ENCODE peak calls at places on chromosomes 13 and 19, in nine cellular contexts. H is anterior cingulate cortex, L is heart right ventricle, B is GM04504, J is C1 segment of cervical spinal cord, O is hypothalamus, T is A549, A is H54, U is PC-3. R is an unnamed sample.

GRCh38 chr19:14632286-14632685 is 42.4 kb downstream of the ADGRE3 start:
- DNase-seq in H (no peak), L (no peak), B (no peak), J (no peak), O (no peak), T (peak; percentile 45), A (peak; percentile 35), U (peak; percentile 53), R (no peak)

GRCh38 chr13:24744247-24744646 is 19.7 kb upstream of the RNF17 start:
- DNase-seq in H (no peak), L (no peak), B (no peak), J (no peak), O (no peak), T (no peak), A (no peak), U (no peak), R (no peak)

GRCh38 chr13:77674802-77675201 is 22.7 kb upstream of the SLAIN1 start:
- DNase-seq in H (no peak), L (no peak), B (no peak), J (no peak), O (no peak), T (no peak), A (no peak), U (no peak), R (no peak)

GRCh38 chr13:114142640-114143490 is 10.4 kb upstream of the RASA3 start:
- DNase-seq in H (no peak), L (no peak), B (no peak), J (no peak), O (no peak), T (no peak), A (no peak), U (no peak), R (no peak)

GRCh38 chr19:10230155-10230903 is 802 bp downstream of the S1PR2 start:
- DNase-seq in H (peak; percentile 23), L (peak; percentile 56), B (no peak), J (peak; percentile 29), O (peak; percentile 42), T (no peak), A (no peak), U (no peak), R (no peak)

GRCh38 chr13:66835040-66835628 is 395.0 kb downstream of the PCDH9 start:
- DNase-seq in H (peak; percentile 82), L (peak; percentile 77), B (no peak), J (peak; percentile 80), O (peak; percentile 71), T (peak; percentile 66), A (no peak), U (no peak), R (no peak)

GRCh38 chr19:18774107-18774506 is 17.0 kb downstream of the COMP start:
- DNase-seq in H (no peak), L (no peak), B (no peak), J (no peak), O (no peak), T (no peak), A (no peak), U (no peak), R (no peak)

GRCh38 chr13:73618275-73618865 is 515.8 kb downstream of the KLF12 start:
- DNase-seq in H (no peak), L (no peak), B (no peak), J (no peak), O (no peak), T (peak; percentile 24), A (no peak), U (peak; percentile 27), R (no peak)

GRCh38 chr19:11581740-11582139 is 4.3 kb upstream of the ACP5 start:
- DNase-seq in H (no peak), L (no peak), B (no peak), J (no peak), O (no peak), T (no peak), A (no peak), U (no peak), R (no peak)

GRCh38 chr13:35393886-35394285 is 82.6 kb downstream of the MAB21L1 start:
- DNase-seq in H (no peak), L (no peak), B (no peak), J (no peak), O (no peak), T (no peak), A (no peak), U (no peak), R (no peak)

GRCh38 chr19:33802801-33803200 is 6.1 kb downstream of the KCTD15 start:
- DNase-seq in H (no peak), L (no peak), B (no peak), J (no peak), O (no peak), T (no peak), A (no peak), U (no peak), R (no peak)

GRCh38 chr19:53424968-53425597 is 6.7 kb upstream of the ZNF761 start:
- DNase-seq in H (peak; percentile 58), L (peak; percentile 56), B (peak; percentile 38), J (peak; percentile 51), O (peak; percentile 49), T (peak; percentile 53), A (peak; percentile 59), U (peak; percentile 69), R (no peak)

GRCh38 chr13:89695343-89696257 is 1651.9 kb upstream of the MIR17HG start:
- DNase-seq in H (peak; percentile 6), L (no peak), B (no peak), J (peak; percentile 0), O (no peak), T (peak; percentile 39), A (peak; percentile 19), U (peak; percentile 75), R (no peak)

GRCh38 chr13:57624565-57625435 is 6.7 kb upstream of the PCDH17 start:
- DNase-seq in H (peak; percentile 12), L (no peak), B (peak; percentile 24), J (no peak), O (no peak), T (peak; percentile 51), A (peak; percentile 15), U (peak; percentile 64), R (no peak)

GRCh38 chr13:37011002-37011401 is 10.4 kb downstream of the EXOSC8 start:
- DNase-seq in H (no peak), L (no peak), B (no peak), J (no peak), O (no peak), T (no peak), A (no peak), U (no peak), R (no peak)

GRCh38 chr13:112583592-112584277 is 4.2 kb downstream of the TUBGCP3 start:
- DNase-seq in H (no peak), L (no peak), B (no peak), J (peak; percentile 29), O (no peak), T (no peak), A (no peak), U (no peak), R (no peak)

GRCh38 chr13:111132948-111133347 is 17.8 kb downstream of the ARHGEF7 start:
- DNase-seq in H (no peak), L (no peak), B (no peak), J (no peak), O (no peak), T (no peak), A (no peak), U (no peak), R (no peak)

GRCh38 chr19:3397266-3398022 is 31.1 kb downstream of the NFIC start:
- DNase-seq in H (peak; percentile 35), L (peak; percentile 54), B (no peak), J (peak; percentile 67), O (peak; percentile 24), T (peak; percentile 79), A (peak; percentile 55), U (no peak), R (no peak)

GRCh38 chr13:51175639-51176038 is 46.6 kb upstream of the FAM124A start:
- DNase-seq in H (no peak), L (no peak), B (no peak), J (no peak), O (no peak), T (no peak), A (no peak), U (no peak), R (no peak)

GRCh38 chr13:64680739-64681138 is 2549.4 kb downstream of the PCDH9 start:
- DNase-seq in H (no peak), L (no peak), B (no peak), J (no peak), O (no peak), T (no peak), A (no peak), U (no peak), R (no peak)

GRCh38 chr19:8446055-8446709 is 1.4 kb downstream of the HNRNPM start:
- DNase-seq in H (no peak), L (no peak), B (no peak), J (no peak), O (no peak), T (no peak), A (no peak), U (no peak), R (no peak)

GRCh38 chr13:96346846-96347367 is 257.0 kb downstream of the HS6ST3 start:
- DNase-seq in H (no peak), L (no peak), B (no peak), J (no peak), O (no peak), T (no peak), A (no peak), U (no peak), R (no peak)

GRCh38 chr13:113209336-113209879 is at the start of gene CUL4A:
- DNase-seq in H (peak; percentile 75), L (peak; percentile 85), B (peak; percentile 45), J (peak; percentile 75), O (peak; percentile 77), T (peak; percentile 76), A (peak; percentile 78), U (peak; percentile 55), R (peak; percentile 91)

GRCh38 chr19:46528601-46529447 is 33.2 kb upstream of the PNMA8B start:
- DNase-seq in H (no peak), L (no peak), B (no peak), J (no peak), O (no peak), T (no peak), A (no peak), U (no peak), R (no peak)

GRCh38 chr19:28425431-28425931 is 787.5 kb downstream of the UQCRFS1 start:
- DNase-seq in H (no peak), L (no peak), B (no peak), J (no peak), O (no peak), T (no peak), A (no peak), U (no peak), R (no peak)

GRCh38 chr19:35671818-35672217 is 5.5 kb downstream of the UPK1A start:
- DNase-seq in H (no peak), L (no peak), B (no peak), J (no peak), O (no peak), T (no peak), A (no peak), U (no peak), R (no peak)

GRCh38 chr13:105442941-105443340 is 1092.5 kb downstream of the EFNB2 start:
- DNase-seq in H (no peak), L (no peak), B (peak; percentile 95), J (no peak), O (no peak), T (peak; percentile 87), A (peak; percentile 69), U (peak; percentile 95), R (no peak)

GRCh38 chr13:106466691-106467405 is 68.6 kb downstream of the EFNB2 start:
- DNase-seq in H (no peak), L (no peak), B (no peak), J (no peak), O (no peak), T (no peak), A (no peak), U (no peak), R (no peak)

GRCh38 chr13:50353651-50354415 is 338.6 kb downstream of the KCNRG start:
- DNase-seq in H (no peak), L (no peak), B (peak; percentile 30), J (no peak), O (no peak), T (no peak), A (no peak), U (peak; percentile 74), R (no peak)

GRCh38 chr13:44393391-44393790 is 19.8 kb downstream of the SERP2 start:
- DNase-seq in H (no peak), L (no peak), B (no peak), J (no peak), O (no peak), T (no peak), A (no peak), U (no peak), R (no peak)

GRCh38 chr19:53971608-53972007 is 8.9 kb downstream of the CACNG8 start:
- DNase-seq in H (no peak), L (no peak), B (no peak), J (no peak), O (no peak), T (no peak), A (no peak), U (no peak), R (no peak)